ENCODE peak calls at places on chromosomes 1 and 21, in nine cellular contexts. One of them, this sample, is unnamed.

GRCh38 chr1:59361766-59362165 is 64.9 kb downstream of the FGGY start:
- DNase-seq in transverse colon: no peak
- DNase-seq in prostate gland: no peak
- DNase-seq in breast epithelium: no peak
- DNase-seq in HL-60: no peak
- DNase-seq in SK-N-SH: no peak
- DNase-seq in Panc1: no peak
- DNase-seq in endothelial cell of umbilical vein: no peak
- DNase-seq in spleen: no peak
- DNase-seq in this sample: no peak

GRCh38 chr1:198019126-198019525 is 102.0 kb downstream of the LHX9 start:
- DNase-seq in endothelial cell of umbilical vein: no peak
- DNase-seq in HL-60: no peak
- DNase-seq in breast epithelium: no peak
- DNase-seq in spleen: no peak
- DNase-seq in transverse colon: no peak
- DNase-seq in Panc1: no peak
- DNase-seq in SK-N-SH: no peak
- DNase-seq in prostate gland: no peak
- DNase-seq in this sample: no peak

GRCh38 chr1:89855413-89856123 is 34.7 kb downstream of the LRRC8D start:
- DNase-seq in spleen: no peak
- DNase-seq in prostate gland: no peak
- DNase-seq in Panc1: no peak
- DNase-seq in SK-N-SH: no peak
- DNase-seq in transverse colon: no peak
- DNase-seq in endothelial cell of umbilical vein: peak
- DNase-seq in HL-60: no peak
- DNase-seq in breast epithelium: no peak
- DNase-seq in this sample: no peak

GRCh38 chr1:22341791-22342605 is 109.7 kb upstream of the ZBTB40 start:
- DNase-seq in Panc1: no peak
- DNase-seq in transverse colon: peak
- DNase-seq in breast epithelium: no peak
- DNase-seq in spleen: peak
- DNase-seq in HL-60: no peak
- DNase-seq in endothelial cell of umbilical vein: peak
- DNase-seq in SK-N-SH: peak
- DNase-seq in prostate gland: peak
- DNase-seq in this sample: no peak

GRCh38 chr1:39394598-39394997 is 96.8 kb upstream of the BMP8A start:
- DNase-seq in transverse colon: no peak
- DNase-seq in breast epithelium: no peak
- DNase-seq in SK-N-SH: no peak
- DNase-seq in HL-60: no peak
- DNase-seq in spleen: no peak
- DNase-seq in Panc1: no peak
- DNase-seq in prostate gland: peak
- DNase-seq in endothelial cell of umbilical vein: no peak
- DNase-seq in this sample: no peak

GRCh38 chr1:111506561-111506960 is 3.1 kb upstream of the ADORA3 start:
- DNase-seq in breast epithelium: no peak
- DNase-seq in HL-60: no peak
- DNase-seq in Panc1: no peak
- DNase-seq in prostate gland: no peak
- DNase-seq in transverse colon: no peak
- DNase-seq in spleen: no peak
- DNase-seq in endothelial cell of umbilical vein: no peak
- DNase-seq in SK-N-SH: no peak
- DNase-seq in this sample: no peak

GRCh38 chr1:166814611-166815010 is 24.7 kb upstream of the POGK start:
- DNase-seq in prostate gland: no peak
- DNase-seq in SK-N-SH: no peak
- DNase-seq in breast epithelium: no peak
- DNase-seq in spleen: no peak
- DNase-seq in transverse colon: no peak
- DNase-seq in endothelial cell of umbilical vein: no peak
- DNase-seq in Panc1: no peak
- DNase-seq in HL-60: no peak
- DNase-seq in this sample: no peak

GRCh38 chr1:206941766-206942418 is 4.4 kb downstream of the PIGR start:
- DNase-seq in breast epithelium: no peak
- DNase-seq in spleen: no peak
- DNase-seq in transverse colon: peak
- DNase-seq in HL-60: no peak
- DNase-seq in prostate gland: no peak
- DNase-seq in endothelial cell of umbilical vein: no peak
- DNase-seq in Panc1: no peak
- DNase-seq in SK-N-SH: no peak
- DNase-seq in this sample: no peak

GRCh38 chr1:64574301-64574700 is 104.4 kb downstream of the CACHD1 start:
- DNase-seq in endothelial cell of umbilical vein: no peak
- DNase-seq in transverse colon: no peak
- DNase-seq in SK-N-SH: no peak
- DNase-seq in HL-60: no peak
- DNase-seq in breast epithelium: no peak
- DNase-seq in spleen: no peak
- DNase-seq in prostate gland: no peak
- DNase-seq in Panc1: no peak
- DNase-seq in this sample: no peak

GRCh38 chr1:50352428-50352827 is 70.8 kb downstream of the DMRTA2 start:
- DNase-seq in transverse colon: no peak
- DNase-seq in breast epithelium: no peak
- DNase-seq in endothelial cell of umbilical vein: no peak
- DNase-seq in Panc1: no peak
- DNase-seq in SK-N-SH: no peak
- DNase-seq in spleen: no peak
- DNase-seq in prostate gland: no peak
- DNase-seq in HL-60: no peak
- DNase-seq in this sample: no peak

GRCh38 chr1:65539272-65540131 is 119.0 kb downstream of the LEPR start:
- DNase-seq in prostate gland: no peak
- DNase-seq in SK-N-SH: no peak
- DNase-seq in HL-60: no peak
- DNase-seq in breast epithelium: no peak
- DNase-seq in spleen: no peak
- DNase-seq in transverse colon: no peak
- DNase-seq in endothelial cell of umbilical vein: peak
- DNase-seq in Panc1: no peak
- DNase-seq in this sample: no peak

GRCh38 chr1:234961468-234962339 is 166.9 kb downstream of the TOMM20 start:
- DNase-seq in SK-N-SH: no peak
- DNase-seq in prostate gland: peak
- DNase-seq in HL-60: no peak
- DNase-seq in Panc1: no peak
- DNase-seq in spleen: no peak
- DNase-seq in transverse colon: no peak
- DNase-seq in breast epithelium: no peak
- DNase-seq in endothelial cell of umbilical vein: peak
- DNase-seq in this sample: no peak

GRCh38 chr21:16145052-16145451 is 415.3 kb downstream of the USP25 start:
- DNase-seq in spleen: no peak
- DNase-seq in Panc1: no peak
- DNase-seq in endothelial cell of umbilical vein: no peak
- DNase-seq in transverse colon: no peak
- DNase-seq in HL-60: no peak
- DNase-seq in prostate gland: no peak
- DNase-seq in breast epithelium: no peak
- DNase-seq in SK-N-SH: no peak
- DNase-seq in this sample: no peak

GRCh38 chr1:60867782-60868181 is 214.6 kb upstream of the NFIA start:
- DNase-seq in transverse colon: peak
- DNase-seq in prostate gland: no peak
- DNase-seq in breast epithelium: no peak
- DNase-seq in HL-60: no peak
- DNase-seq in spleen: no peak
- DNase-seq in SK-N-SH: no peak
- DNase-seq in Panc1: no peak
- DNase-seq in endothelial cell of umbilical vein: no peak
- DNase-seq in this sample: no peak

GRCh38 chr1:210087058-210087457 is 145.5 kb upstream of the SERTAD4 start:
- DNase-seq in transverse colon: no peak
- DNase-seq in endothelial cell of umbilical vein: no peak
- DNase-seq in Panc1: no peak
- DNase-seq in breast epithelium: no peak
- DNase-seq in prostate gland: no peak
- DNase-seq in spleen: no peak
- DNase-seq in SK-N-SH: no peak
- DNase-seq in HL-60: no peak
- DNase-seq in this sample: no peak

GRCh38 chr1:197327776-197328364 is 59.8 kb downstream of the CRB1 start:
- DNase-seq in transverse colon: no peak
- DNase-seq in HL-60: no peak
- DNase-seq in spleen: no peak
- DNase-seq in SK-N-SH: peak
- DNase-seq in Panc1: no peak
- DNase-seq in prostate gland: no peak
- DNase-seq in endothelial cell of umbilical vein: peak
- DNase-seq in breast epithelium: no peak
- DNase-seq in this sample: peak

GRCh38 chr1:187018291-187018690 is 189.5 kb downstream of the PLA2G4A start:
- DNase-seq in Panc1: no peak
- DNase-seq in SK-N-SH: no peak
- DNase-seq in prostate gland: no peak
- DNase-seq in transverse colon: no peak
- DNase-seq in spleen: no peak
- DNase-seq in endothelial cell of umbilical vein: no peak
- DNase-seq in breast epithelium: no peak
- DNase-seq in HL-60: no peak
- DNase-seq in this sample: no peak

DNA sequence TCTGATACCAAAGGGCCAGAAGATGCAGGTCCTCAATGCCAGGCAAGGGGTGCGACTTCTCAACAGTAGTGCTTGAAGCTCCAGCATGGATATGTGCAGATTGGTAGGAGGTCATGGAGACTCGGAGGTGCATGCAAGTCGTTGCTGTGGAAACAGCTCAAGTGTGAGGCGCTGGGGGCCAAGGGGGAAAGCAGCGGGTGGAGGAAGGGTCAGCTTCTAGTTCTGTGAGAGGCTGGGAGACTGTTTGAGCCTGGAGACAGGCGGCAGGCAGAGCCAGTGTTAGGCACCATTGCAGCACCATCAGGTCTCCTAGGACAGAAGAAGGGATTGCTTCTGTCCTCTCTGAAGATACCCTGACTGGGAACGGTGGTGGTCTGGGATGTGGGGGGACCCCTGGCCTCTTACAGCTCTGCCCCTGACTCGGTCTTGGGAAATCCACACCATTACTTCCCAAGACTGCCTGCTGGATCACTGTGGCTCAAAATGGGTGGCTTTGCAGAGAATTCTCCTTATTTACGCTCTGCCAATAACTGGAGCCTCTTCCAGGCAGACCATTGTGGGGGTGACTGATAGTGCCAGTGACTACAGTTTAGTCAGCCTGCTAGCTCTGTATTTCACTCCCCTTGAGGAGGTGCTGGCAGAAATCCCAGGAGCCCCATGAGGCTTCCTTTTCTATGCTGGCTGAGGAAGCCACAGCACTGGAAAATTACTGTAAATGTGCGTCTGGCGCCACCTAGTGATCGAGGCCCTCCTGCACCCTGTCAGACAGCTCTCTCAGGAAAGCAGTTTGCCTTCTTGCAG is 46.3 kb upstream of the VANGL1 start:
- DNase-seq in prostate gland: peak
- DNase-seq in spleen: peak
- DNase-seq in transverse colon: peak
- DNase-seq in breast epithelium: peak
- DNase-seq in SK-N-SH: peak
- DNase-seq in HL-60: peak
- DNase-seq in endothelial cell of umbilical vein: peak
- DNase-seq in Panc1: peak
- DNase-seq in this sample: peak
- H3K27ac ChIP-seq in prostate gland: no peak
- H3K27ac ChIP-seq in spleen: no peak
- H3K27ac ChIP-seq in transverse colon: no peak
- H3K27ac ChIP-seq in breast epithelium: no peak
- H3K27ac ChIP-seq in SK-N-SH: no peak
- H3K27ac ChIP-seq in HL-60: no peak
- H3K27ac ChIP-seq in endothelial cell of umbilical vein: no peak
- H3K27ac ChIP-seq in Panc1: no peak
- H3K27ac ChIP-seq in this sample: no peak

GRCh38 chr1:28789412-28789811 is 22.6 kb upstream of the OPRD1 start:
- DNase-seq in prostate gland: no peak
- DNase-seq in endothelial cell of umbilical vein: no peak
- DNase-seq in breast epithelium: no peak
- DNase-seq in Panc1: no peak
- DNase-seq in spleen: no peak
- DNase-seq in SK-N-SH: no peak
- DNase-seq in HL-60: no peak
- DNase-seq in transverse colon: no peak
- DNase-seq in this sample: no peak
- H3K4me3 ChIP-seq in prostate gland: no peak
- H3K4me3 ChIP-seq in endothelial cell of umbilical vein: no peak
- H3K4me3 ChIP-seq in breast epithelium: no peak
- H3K4me3 ChIP-seq in Panc1: no peak
- H3K4me3 ChIP-seq in spleen: no peak
- H3K4me3 ChIP-seq in SK-N-SH: no peak
- H3K4me3 ChIP-seq in HL-60: no peak
- H3K4me3 ChIP-seq in transverse colon: no peak
- H3K4me3 ChIP-seq in this sample: no peak

GRCh38 chr1:221564891-221565290 is 177.0 kb downstream of the DUSP10 start:
- DNase-seq in HL-60: no peak
- DNase-seq in transverse colon: no peak
- DNase-seq in spleen: no peak
- DNase-seq in SK-N-SH: no peak
- DNase-seq in prostate gland: no peak
- DNase-seq in breast epithelium: no peak
- DNase-seq in Panc1: no peak
- DNase-seq in endothelial cell of umbilical vein: no peak
- DNase-seq in this sample: no peak
- TF ChIP-seq POLR2AphosphoS5 in HL-60: no peak
- TF ChIP-seq POLR2AphosphoS5 in transverse colon: no peak
- TF ChIP-seq POLR2AphosphoS5 in spleen: no peak
- TF ChIP-seq POLR2AphosphoS5 in SK-N-SH: no peak
- TF ChIP-seq POLR2AphosphoS5 in prostate gland: no peak
- TF ChIP-seq POLR2AphosphoS5 in breast epithelium: no peak
- TF ChIP-seq POLR2AphosphoS5 in Panc1: no peak
- TF ChIP-seq POLR2AphosphoS5 in endothelial cell of umbilical vein: no peak
- TF ChIP-seq POLR2AphosphoS5 in this sample: no peak

DNA sequence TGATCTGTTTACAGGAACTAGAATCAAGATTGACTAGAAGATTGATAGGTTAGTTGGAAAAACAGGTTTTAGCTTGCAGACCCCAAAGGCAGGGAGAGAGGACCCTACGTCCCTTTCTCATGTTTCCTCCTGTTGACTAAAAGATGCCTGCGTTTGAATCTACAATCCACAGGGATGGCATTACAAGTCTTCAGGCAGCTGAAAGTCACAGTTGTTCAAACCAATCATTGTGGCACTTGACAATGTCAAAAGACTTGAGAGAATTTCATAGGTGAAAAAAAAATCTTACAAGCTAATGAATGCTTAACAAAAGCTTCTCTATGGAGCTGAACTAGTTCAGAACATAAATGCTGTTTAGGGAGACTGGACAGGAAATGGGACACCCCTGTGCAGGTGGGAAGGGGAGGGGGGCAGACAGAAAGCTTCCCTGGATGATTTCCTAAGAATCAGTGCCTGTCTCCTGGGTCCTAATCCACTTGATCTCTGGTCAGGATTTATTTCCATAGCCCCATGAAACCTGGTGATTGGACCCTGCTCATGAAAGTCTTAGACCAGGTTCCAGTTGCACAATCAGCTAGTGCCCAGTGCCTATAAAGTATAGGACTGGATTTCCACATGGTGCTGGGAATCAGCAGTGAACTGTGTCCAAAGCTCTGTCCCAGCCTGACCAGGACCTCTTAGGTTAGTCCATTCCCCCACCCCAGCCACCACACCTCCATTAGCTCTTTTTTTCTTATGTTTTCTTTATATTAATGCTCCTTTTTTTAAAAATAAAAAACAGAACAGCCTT is 91.6 kb upstream of the BCAR3 start:
- DNase-seq in endothelial cell of umbilical vein: no peak
- DNase-seq in prostate gland: no peak
- DNase-seq in HL-60: no peak
- DNase-seq in SK-N-SH: no peak
- DNase-seq in spleen: no peak
- DNase-seq in breast epithelium: no peak
- DNase-seq in Panc1: no peak
- DNase-seq in transverse colon: no peak
- DNase-seq in this sample: no peak
- H3K27ac ChIP-seq in endothelial cell of umbilical vein: no peak
- H3K27ac ChIP-seq in prostate gland: no peak
- H3K27ac ChIP-seq in HL-60: no peak
- H3K27ac ChIP-seq in SK-N-SH: no peak
- H3K27ac ChIP-seq in spleen: no peak
- H3K27ac ChIP-seq in breast epithelium: no peak
- H3K27ac ChIP-seq in Panc1: no peak
- H3K27ac ChIP-seq in transverse colon: no peak
- H3K27ac ChIP-seq in this sample: no peak

This sample was measured in SK-N-MC.